ENCODE peak calls at places on chromosomes 16 and 17, in ten cellular contexts. S is GM12865, D is cardiac fibroblast, U is brain microvascular endothelial cell, J is BJ, N is heart left ventricle, X is psoas muscle, M is fibroblast of pulmonary artery, H is HFF-Myc, W is upper lobe of right lung. B is an unnamed sample.

GRCh38 chr17:27339836-27340550 is 46.1 kb downstream of the WSB1 start:
- DNase-seq in X (no peak), H (no peak), D (no peak), U (no peak), M (no peak), J (no peak), S (peak), N (no peak), W (no peak), B (no peak)

GRCh38 chr16:67562526-67562917 is at the start of gene CTCF:
- DNase-seq in U (peak), W (peak), D (peak), N (peak), S (peak), J (no peak), X (peak), M (peak), H (peak), B (peak)

GRCh38 chr17:27489045-27489715 is 32.9 kb downstream of the KSR1 start:
- DNase-seq in S (no peak), W (peak), X (peak), D (peak), U (no peak), H (no peak), N (peak), M (peak), J (peak), B (peak)

GRCh38 chr16:1488619-1489018 is at the start of gene PTX4:
- DNase-seq in W (no peak), U (no peak), N (no peak), J (no peak), D (no peak), M (no peak), X (no peak), H (no peak), S (no peak), B (no peak)

GRCh38 chr17:61496174-61496956 is 44.1 kb downstream of the TBX4 start:
- DNase-seq in S (no peak), J (no peak), X (no peak), N (no peak), D (no peak), M (no peak), U (no peak), W (no peak), H (no peak), B (no peak)

GRCh38 chr16:14486520-14487303 is 143.3 kb downstream of the PARN start:
- DNase-seq in N (peak), X (peak), D (peak), U (peak), W (no peak), J (peak), M (peak), H (peak), S (no peak), B (no peak)

GRCh38 chr16:22161999-22162657 is at the start of gene SDR42E2:
- DNase-seq in X (no peak), U (no peak), D (no peak), S (no peak), N (no peak), W (peak), H (no peak), M (no peak), J (no peak), B (no peak)

GRCh38 chr17:76240461-76241204 is at the start of gene RNF157:
- DNase-seq in H (no peak), W (peak), U (peak), J (no peak), D (peak), X (peak), S (peak), M (peak), N (peak), B (peak)

GRCh38 chr16:1169285-1170075 is 16.6 kb downstream of the CACNA1H start:
- DNase-seq in X (no peak), D (no peak), N (peak), U (no peak), H (no peak), J (no peak), M (no peak), S (no peak), W (no peak), B (no peak)

GRCh38 chr16:2089676-2090480 is 42.1 kb downstream of the TSC2 start:
- DNase-seq in H (no peak), M (no peak), S (no peak), D (no peak), N (no peak), U (no peak), W (no peak), X (no peak), J (no peak), B (peak)

GRCh38 chr16:53091508-53092211 is 36.9 kb downstream of the CHD9 start:
- DNase-seq in M (peak), H (peak), J (peak), N (peak), D (peak), S (peak), W (no peak), X (peak), U (peak), B (no peak)

GRCh38 chr16:89442588-89442987 is 47.8 kb downstream of the ANKRD11 start:
- DNase-seq in J (no peak), W (no peak), N (peak), S (no peak), U (no peak), X (no peak), D (no peak), M (no peak), H (no peak), B (peak)

GRCh38 chr16:1706386-1707192 is 594 bp downstream of the MAPK8IP3 start:
- DNase-seq in H (no peak), M (peak), W (peak), U (peak), D (peak), N (no peak), J (no peak), X (no peak), S (peak), B (no peak)

GRCh38 chr16:87143661-87144121 is 173.5 kb downstream of the C16orf95 start:
- DNase-seq in H (no peak), D (no peak), W (peak), J (no peak), N (no peak), X (no peak), S (no peak), U (no peak), M (no peak), B (peak)

GRCh38 chr17:50198026-50198669 is 3.3 kb downstream of the COL1A1 start:
- DNase-seq in D (peak), X (peak), S (peak), W (no peak), H (no peak), M (peak), N (peak), U (no peak), J (no peak), B (no peak)

GRCh38 chr16:69417537-69418199 is 6.8 kb upstream of the CYB5B start:
- DNase-seq in S (no peak), J (no peak), W (no peak), D (peak), N (no peak), M (peak), U (no peak), X (no peak), H (no peak), B (no peak)

GRCh38 chr16:66894948-66895696 is 14.8 kb downstream of the PDP2 start:
- DNase-seq in X (peak), M (peak), U (peak), D (peak), W (no peak), J (no peak), N (peak), S (peak), H (no peak), B (no peak)

GRCh38 chr16:72012607-72013006 is 4.1 kb downstream of the DHODH start:
- DNase-seq in D (no peak), M (no peak), S (no peak), W (no peak), X (no peak), U (no peak), H (peak), J (no peak), N (no peak), B (no peak)

GRCh38 chr16:65463652-65464260 is 341.9 kb upstream of the CDH11 start:
- DNase-seq in S (no peak), D (no peak), W (no peak), J (no peak), H (no peak), X (no peak), N (no peak), M (no peak), U (no peak), B (no peak)

GRCh38 chr17:2034157-2034556 is 4.2 kb downstream of the DPH1 start:
- DNase-seq in N (no peak), S (no peak), D (peak), X (no peak), U (no peak), H (no peak), M (no peak), W (no peak), J (no peak), B (no peak)

GRCh38 chr16:3460121-3460520 is 16.6 kb downstream of the NAA60 start:
- DNase-seq in D (no peak), S (no peak), J (no peak), N (no peak), M (no peak), X (no peak), U (no peak), H (no peak), W (no peak), B (no peak)

GRCh38 chr17:17313350-17313991 is 10.3 kb downstream of the NT5M start:
- DNase-seq in H (no peak), S (peak), W (peak), M (peak), J (no peak), D (peak), U (no peak), N (peak), X (no peak), B (peak)

GRCh38 chr17:57574040-57574513 is 171.0 kb downstream of the CCDC182 start:
- DNase-seq in J (no peak), M (peak), X (peak), D (peak), U (no peak), N (peak), W (no peak), S (no peak), H (no peak), B (no peak)

GRCh38 chr17:49381033-49381432 is 19.0 kb upstream of the ZNF652 start:
- DNase-seq in H (no peak), M (no peak), D (no peak), N (no peak), J (no peak), U (no peak), X (no peak), W (no peak), S (no peak), B (no peak)

GRCh38 chr16:30068750-30069574 is 3.4 kb downstream of the ALDOA start:
- DNase-seq in S (peak), D (peak), M (peak), N (no peak), X (no peak), U (no peak), W (no peak), J (no peak), H (no peak), B (no peak)

GRCh38 chr16:11020388-11020787 is 76.0 kb downstream of the CLEC16A start:
- DNase-seq in U (no peak), S (no peak), D (no peak), J (no peak), N (no peak), H (no peak), W (no peak), X (no peak), M (no peak), B (no peak)

GRCh38 chr16:56246051-56246817 is 54.9 kb downstream of the GNAO1 start:
- DNase-seq in U (no peak), N (no peak), M (no peak), X (no peak), W (no peak), S (no peak), H (peak), J (peak), D (no peak), B (no peak)

GRCh38 chr17:78745407-78746088 is 36.5 kb downstream of the CYTH1 start:
- DNase-seq in H (peak), W (no peak), X (no peak), N (no peak), S (peak), U (no peak), J (no peak), M (peak), D (peak), B (peak)

GRCh38 chr17:82767041-82767754 is 15.3 kb downstream of the TBCD start:
- DNase-seq in H (no peak), U (peak), W (no peak), D (peak), S (peak), M (peak), J (no peak), N (no peak), X (no peak), B (no peak)

GRCh38 chr16:49652441-49653175 is 203.3 kb downstream of the ZNF423 start:
- DNase-seq in W (no peak), X (peak), H (no peak), D (peak), S (no peak), U (peak), M (peak), J (no peak), N (peak), B (no peak)

GRCh38 chr17:80861892-80862291 is 129.7 kb upstream of the CHMP6 start:
- DNase-seq in D (peak), N (peak), M (peak), W (no peak), U (peak), S (no peak), X (no peak), H (no peak), J (no peak), B (peak)
- TF ChIP-seq CTCF in D (peak), N (no peak), M (peak), W (peak), U (peak), S (no peak), X (peak), H (peak), J (peak), B (peak)

DNA sequence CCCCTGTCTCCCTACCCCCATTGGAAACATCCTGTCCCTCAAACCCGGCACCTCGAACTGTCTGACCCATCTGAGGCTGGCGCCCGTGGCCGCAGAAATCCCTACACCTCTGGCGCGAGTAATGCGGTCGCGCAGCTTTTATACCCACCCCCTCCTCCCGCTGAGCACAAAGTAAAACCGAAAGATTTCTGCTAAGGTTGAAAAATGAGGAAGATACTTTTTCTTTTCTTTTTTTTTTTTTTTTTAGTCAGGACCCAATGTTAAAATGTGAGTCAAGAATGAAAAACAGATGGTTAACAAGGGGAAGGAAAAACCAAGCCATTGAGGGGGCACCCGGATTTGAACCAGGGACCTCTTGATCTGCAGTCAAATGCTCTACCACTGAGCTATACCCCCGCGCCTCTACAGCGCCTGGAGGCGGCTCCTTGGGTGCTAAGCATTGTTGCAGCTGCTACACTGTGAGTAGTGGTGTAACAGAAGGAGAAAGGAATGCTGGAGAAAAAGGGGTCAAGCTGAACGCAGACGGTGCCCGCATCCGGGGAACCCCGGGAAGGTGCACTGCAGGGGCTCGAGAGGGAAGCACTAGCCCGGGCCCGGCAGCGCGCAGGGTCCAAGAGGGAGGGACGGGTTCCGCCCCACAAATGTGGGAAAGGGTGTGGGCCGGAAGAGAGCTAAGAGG is 751 bp upstream of the LASP1 start:
- DNase-seq in N (peak), M (peak), D (peak), W (peak), J (peak), X (peak), H (no peak), U (peak), S (peak), B (peak)
- H3K4me3 ChIP-seq in N (peak), M (peak), D (peak), W (peak), J (peak), X (peak), H (peak), U (peak), S (peak), B (peak)

GRCh38 chr16:48272837-48273421 is 25.6 kb upstream of the ABCC11 start:
- DNase-seq in N (peak), D (no peak), M (no peak), W (no peak), J (no peak), X (no peak), U (no peak), H (no peak), S (no peak), B (no peak)

GRCh38 chr16:48274476-48274875 is 27.1 kb upstream of the ABCC11 start:
- DNase-seq in D (no peak), U (no peak), M (no peak), X (no peak), J (no peak), W (no peak), H (no peak), N (no peak), S (no peak), B (no peak)

GRCh38 chr16:48276102-48276501 is 28.8 kb upstream of the ABCC11 start:
- DNase-seq in H (no peak), U (no peak), S (no peak), X (no peak), M (no peak), J (peak), N (no peak), D (no peak), W (no peak), B (no peak)

GRCh38 chr16:48269011-48269410 is 21.7 kb upstream of the ABCC11 start:
- DNase-seq in J (no peak), H (no peak), M (no peak), N (no peak), W (no peak), X (no peak), S (no peak), D (no peak), U (no peak), B (no peak)

DNA sequence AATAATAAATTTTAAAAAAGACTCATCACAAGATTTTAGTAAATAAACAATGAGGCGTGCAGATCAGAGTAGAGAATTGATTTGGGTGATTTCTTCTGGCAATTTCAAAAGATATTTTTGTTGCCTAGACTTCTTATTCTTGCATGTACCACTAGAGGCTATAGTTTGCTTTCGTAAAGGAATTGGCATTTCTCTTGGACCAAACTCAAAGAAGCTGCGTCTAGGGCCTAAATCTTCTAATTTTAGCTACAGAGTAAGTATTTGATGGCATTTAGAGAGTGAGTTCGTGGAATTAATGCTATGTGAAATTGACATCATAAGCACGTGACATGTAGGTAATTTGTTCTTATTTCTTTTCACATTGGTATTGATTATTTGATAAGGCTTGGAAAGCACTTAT is 24.4 kb upstream of the ABCC11 start:
- DNase-seq in S (no peak), J (no peak), M (peak), X (no peak), D (peak), H (no peak), W (no peak), N (no peak), U (no peak), B (no peak)
- TF ChIP-seq CTCF in S (no peak), J (peak), M (peak), X (peak), D (no peak), H (no peak), W (no peak), N (peak), U (peak), B (no peak)

DNA sequence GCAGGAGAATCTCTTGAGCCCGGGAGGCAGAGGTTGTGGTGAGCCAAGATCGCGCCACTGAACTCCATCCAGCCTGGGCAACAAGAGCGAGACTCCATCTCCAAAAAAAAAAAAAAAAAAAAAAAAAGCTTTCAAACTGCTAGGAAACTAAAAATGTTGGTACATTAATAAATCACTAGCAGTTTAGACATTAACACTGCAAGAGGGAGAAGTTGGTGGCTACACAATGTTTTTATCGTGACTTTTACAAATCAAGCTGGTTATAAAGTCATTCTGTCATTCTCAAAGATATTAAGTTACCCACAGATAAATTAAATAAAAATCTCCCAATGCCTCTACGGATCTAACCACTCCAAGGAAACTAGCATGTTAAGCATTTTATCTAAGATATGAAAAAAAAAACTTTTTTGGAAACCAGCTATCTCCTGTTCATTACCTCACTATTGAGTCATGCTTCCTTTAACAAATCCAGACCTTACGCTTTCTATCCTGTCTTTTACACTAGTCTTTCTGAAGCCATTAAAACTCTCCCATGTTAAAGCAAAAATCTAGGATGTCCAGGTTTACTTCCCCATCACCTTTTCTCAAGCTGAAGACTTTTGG is 85.9 kb upstream of the SMURF2 start:
- DNase-seq in X (no peak), J (peak), M (peak), W (no peak), N (no peak), S (no peak), H (no peak), D (peak), U (no peak), B (no peak)
- H3K4me3 ChIP-seq in X (no peak), J (no peak), M (peak), W (no peak), N (no peak), S (no peak), H (no peak), D (no peak), U (no peak), B (no peak)

GRCh38 chr16:70693231-70693671 is 7.4 kb upstream of the MTSS2 start:
- DNase-seq in S (no peak), D (peak), M (no peak), H (no peak), W (no peak), X (peak), U (no peak), N (peak), J (no peak), B (no peak)
- TF ChIP-seq CTCF in S (no peak), D (no peak), M (no peak), H (no peak), W (no peak), X (no peak), U (no peak), N (no peak), J (no peak), B (no peak)

GRCh38 chr16:81738831-81739496 is 40.1 kb upstream of the PLCG2 start:
- DNase-seq in N (peak), J (no peak), H (no peak), W (peak), M (no peak), S (peak), U (no peak), X (peak), D (no peak), B (peak)
- H3K4me3 ChIP-seq in N (no peak), J (no peak), H (no peak), W (no peak), M (no peak), S (peak), U (no peak), X (no peak), D (no peak), B (no peak)

DNA sequence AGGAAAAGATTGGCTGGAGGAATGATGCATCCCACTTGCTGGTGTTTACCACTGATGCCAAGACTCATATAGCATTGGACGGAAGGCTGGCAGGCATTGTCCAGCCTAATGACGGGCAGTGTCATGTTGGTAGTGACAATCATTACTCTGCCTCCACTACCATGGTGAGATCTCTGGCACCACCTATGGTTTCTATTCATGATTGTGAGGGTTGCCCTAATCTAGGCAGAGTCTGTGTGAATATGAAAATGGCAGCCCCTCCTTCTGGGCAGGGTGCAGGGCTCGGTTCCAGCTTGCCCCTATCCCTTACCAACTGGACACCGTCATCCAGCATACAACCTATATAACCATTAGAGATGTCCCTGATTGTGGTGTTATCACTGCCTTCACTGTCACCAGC is 33.4 kb downstream of the ITGB3 start:
- DNase-seq in X (no peak), S (peak), M (no peak), N (no peak), D (no peak), J (no peak), H (no peak), U (no peak), W (no peak), B (no peak)
- TF ChIP-seq CTCF in X (no peak), S (peak), M (no peak), N (no peak), D (no peak), J (no peak), H (no peak), U (no peak), W (no peak), B (no peak)

GRCh38 chr17:42274273-42274542 is 2.0 kb downstream of the STAT5B start:
- DNase-seq in S (no peak), J (no peak), W (no peak), N (no peak), X (no peak), H (no peak), U (no peak), D (no peak), M (no peak), B (no peak)
- H3K4me3 ChIP-seq in S (peak), J (no peak), W (peak), N (no peak), X (peak), H (no peak), U (no peak), D (no peak), M (no peak), B (no peak)

GRCh38 chr16:85628651-85629050 is 15.5 kb downstream of the GSE1 start:
- DNase-seq in D (no peak), X (no peak), S (no peak), H (no peak), U (no peak), W (no peak), J (no peak), M (no peak), N (no peak), B (no peak)
- TF ChIP-seq CTCF in D (no peak), X (no peak), S (no peak), H (no peak), U (peak), W (no peak), J (no peak), M (no peak), N (no peak), B (no peak)

B was measured in spleen.